ENCODE peak calls at places on chromosomes 16 and 17, in seven cellular contexts. Y is A549, A is upper lobe of left lung, L is stomach, B is suprapubic skin, Z is tibial nerve, G is H1. U is an unnamed sample.

GRCh38 chr17:50604470-50604869 is 30.2 kb upstream of the ABCC3 start:
- DNase-seq in B (no peak), A (no peak), L (peak; percentile 37), Z (no peak), Y (no peak), G (no peak), U (no peak)

GRCh38 chr17:77862890-77863813 is 95.4 kb upstream of the TNRC6C start:
- DNase-seq in Z (no peak), G (no peak), B (no peak), Y (no peak), L (no peak), A (no peak), U (no peak)

GRCh38 chr16:72620853-72621252 is 427.1 kb downstream of the ZFHX3 start:
- DNase-seq in L (no peak), G (no peak), B (no peak), Z (no peak), A (no peak), Y (no peak), U (no peak)

GRCh38 chr16:8878523-8878911 is 3.6 kb upstream of the LITAFD start:
- DNase-seq in G (no peak), Y (peak; percentile 51), L (no peak), B (no peak), A (no peak), Z (peak; percentile 40), U (no peak)

GRCh38 chr17:71398706-71399620 is 721.9 kb upstream of the SOX9 start:
- DNase-seq in Z (no peak), G (no peak), B (no peak), L (no peak), Y (no peak), A (no peak), U (no peak)

GRCh38 chr17:17872468-17873345 is 35.9 kb upstream of the SREBF1 start:
- DNase-seq in B (no peak), L (no peak), Y (no peak), Z (no peak), A (peak; percentile 42), G (no peak), U (no peak)

GRCh38 chr16:58655215-58655596 is 25.6 kb upstream of the CNOT1 start:
- DNase-seq in Z (no peak), G (no peak), Y (no peak), L (no peak), A (no peak), B (no peak), U (no peak)

GRCh38 chr17:16900288-16900882 is 71.5 kb downstream of the TNFRSF13B start:
- DNase-seq in B (no peak), Z (no peak), A (no peak), G (no peak), Y (no peak), L (peak; percentile 13), U (peak; percentile 78)

GRCh38 chr17:77036841-77037381 is 103.9 kb upstream of the SEC14L1 start:
- DNase-seq in G (no peak), L (peak; percentile 31), Z (no peak), B (no peak), Y (no peak), A (no peak), U (no peak)

GRCh38 chr16:29317269-29317668 is 89.2 kb downstream of the NPIPB11 start:
- DNase-seq in G (no peak), Y (no peak), B (no peak), L (no peak), Z (no peak), A (no peak), U (no peak)

GRCh38 chr16:2471016-2471652 is at the start of gene NTN3:
- DNase-seq in A (peak; percentile 88), Z (no peak), G (no peak), B (no peak), L (no peak), Y (no peak), U (no peak)

GRCh38 chr17:42984486-42984885 is 4.1 kb downstream of the RUNDC1 start:
- DNase-seq in A (no peak), G (no peak), B (no peak), Z (no peak), Y (no peak), L (no peak), U (no peak)

GRCh38 chr16:29996773-29997250 is 771 bp downstream of the INO80E start:
- DNase-seq in Z (no peak), A (no peak), B (no peak), Y (no peak), L (no peak), G (no peak), U (no peak)

GRCh38 chr17:59756236-59756818 is 48.9 kb downstream of the VMP1 start:
- DNase-seq in A (no peak), Y (peak; percentile 99), B (no peak), Z (no peak), L (no peak), G (no peak), U (no peak)

GRCh38 chr17:2170023-2170422 is 115.1 kb downstream of the HIC1 start:
- DNase-seq in Y (peak; percentile 39), G (no peak), B (no peak), L (no peak), Z (no peak), A (no peak), U (no peak)

GRCh38 chr17:58032691-58033415 is 25.8 kb upstream of the SRSF1 start:
- DNase-seq in A (no peak), L (no peak), Y (no peak), Z (no peak), B (no peak), G (peak; percentile 27), U (no peak)

DNA sequence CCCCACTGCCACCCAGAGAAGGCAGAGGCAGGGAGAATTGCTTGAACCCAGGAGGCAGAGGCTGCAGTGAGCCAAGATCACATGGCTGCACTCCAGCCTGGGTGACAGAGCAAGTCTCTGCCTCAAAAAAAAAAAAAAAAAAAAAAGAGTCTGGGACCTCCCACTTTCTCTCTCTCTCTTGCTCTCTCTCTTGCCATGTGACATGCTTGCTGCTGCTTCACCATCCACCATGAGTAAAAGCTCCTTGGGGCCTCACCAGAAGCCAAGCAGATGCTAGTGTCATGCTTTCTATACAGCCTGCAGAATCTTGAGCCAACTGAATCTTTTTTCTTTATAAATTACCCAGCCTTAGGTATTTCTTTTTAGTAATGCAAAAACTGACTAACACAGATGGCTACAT is 21.5 kb upstream of the SRSF1 start:
- DNase-seq in G (no peak), B (no peak), Y (peak; percentile 21), L (no peak), A (no peak), Z (no peak), U (no peak)
- H3K4me1 ChIP-seq in G (peaks cover 9% of the 10 kb centered on the region), B (no peaks in the 10 kb centered on the region), Y (no peaks in the 10 kb centered on the region), L (no peaks in the 10 kb centered on the region), A (no peaks in the 10 kb centered on the region), Z (no peaks in the 10 kb centered on the region), U (no peaks in the 10 kb centered on the region)

GRCh38 chr16:52171481-52171880 is 375.5 kb downstream of the TOX3 start:
- DNase-seq in A (no peak), B (no peak), Z (no peak), Y (no peak), L (no peak), G (no peak), U (no peak)
- TF ChIP-seq CTCF in A (no peak), B (no peak), Z (no peak), Y (no peak), L (no peak), G (peak; percentile 21), U (no peak)

DNA sequence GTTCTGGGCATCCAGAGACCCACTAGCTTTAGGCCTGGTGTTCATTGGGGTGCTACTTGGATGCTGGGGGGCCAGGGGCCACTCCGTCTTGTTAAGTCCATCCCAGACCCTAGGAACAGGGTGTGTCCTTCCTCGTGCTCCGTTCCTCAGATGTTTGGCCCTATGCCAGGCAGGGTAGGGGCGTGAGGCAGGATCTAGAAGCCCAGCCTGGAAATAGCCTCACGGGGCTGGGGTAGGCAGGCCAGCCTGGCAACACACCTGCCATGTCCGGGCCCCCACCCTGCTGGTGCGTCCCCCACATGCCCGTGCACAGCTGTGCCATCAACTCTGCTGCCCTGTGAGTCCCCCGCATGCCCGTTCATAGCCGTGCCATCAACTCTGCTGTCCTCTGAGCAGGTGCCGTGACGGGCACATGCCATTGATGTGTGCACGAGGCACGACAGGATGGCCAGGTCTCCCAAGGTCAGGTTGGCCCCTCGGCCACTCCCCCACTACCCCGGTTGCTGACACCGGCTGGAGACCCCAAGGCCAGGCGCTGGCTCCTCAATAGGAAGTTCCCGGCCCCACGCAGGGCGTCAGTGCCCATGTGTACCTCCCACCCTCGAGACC is 36.8 kb downstream of the GINS2 start:
- DNase-seq in A (peak; percentile 71), Y (peak; percentile 61), Z (no peak), B (no peak), G (no peak), L (no peak), U (no peak)
- TF ChIP-seq EP300 in A (no peak), Y (no peak), Z (no peak), B (no peak), G (no peak), L (no peak), U (no peak)

DNA sequence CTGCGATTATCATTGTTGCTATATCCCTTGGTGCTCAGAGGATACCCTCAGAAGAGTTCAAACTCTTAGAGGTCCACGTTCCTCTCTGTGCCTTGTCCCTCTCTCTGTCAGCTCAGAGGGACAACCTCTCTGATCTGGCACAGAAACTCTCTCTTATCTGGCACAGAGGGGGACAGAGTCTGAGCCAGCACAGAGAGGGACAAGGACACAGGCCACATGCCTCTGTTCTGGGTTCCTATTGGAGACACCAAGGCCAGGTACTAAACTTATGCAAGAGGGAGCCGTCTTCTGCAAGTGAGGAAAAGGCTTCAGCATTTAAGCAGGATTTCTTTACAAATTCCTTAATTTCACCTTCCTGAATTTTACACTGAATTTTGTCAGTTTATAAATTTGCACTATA is 565.2 kb downstream of the TOX3 start:
- DNase-seq in L (no peak), Z (no peak), B (no peak), A (no peak), Y (no peak), G (no peak), U (no peak)
- H3K4me1 ChIP-seq in L (no peaks in the 10 kb centered on the region), Z (no peaks in the 10 kb centered on the region), B (no peaks in the 10 kb centered on the region), A (no peaks in the 10 kb centered on the region), Y (no peaks in the 10 kb centered on the region), G (no peaks in the 10 kb centered on the region), U (no peaks in the 10 kb centered on the region)

GRCh38 chr17:35293151-35293837 is 50.4 kb downstream of the SLFN5 start:
- DNase-seq in L (no peak), Y (no peak), G (no peak), A (no peak), B (no peak), Z (no peak), U (no peak)

GRCh38 chr17:35291802-35292201 is 48.9 kb downstream of the SLFN5 start:
- DNase-seq in Z (no peak), G (no peak), L (no peak), A (no peak), Y (peak; percentile 17), B (no peak), U (no peak)

GRCh38 chr17:35297666-35298065 is 54.8 kb downstream of the SLFN5 start:
- DNase-seq in Y (no peak), G (no peak), B (no peak), L (no peak), A (no peak), Z (no peak), U (no peak)

GRCh38 chr17:35295686-35296085 is 52.8 kb downstream of the SLFN5 start:
- DNase-seq in L (no peak), Z (no peak), Y (no peak), G (no peak), B (no peak), A (no peak), U (no peak)

DNA sequence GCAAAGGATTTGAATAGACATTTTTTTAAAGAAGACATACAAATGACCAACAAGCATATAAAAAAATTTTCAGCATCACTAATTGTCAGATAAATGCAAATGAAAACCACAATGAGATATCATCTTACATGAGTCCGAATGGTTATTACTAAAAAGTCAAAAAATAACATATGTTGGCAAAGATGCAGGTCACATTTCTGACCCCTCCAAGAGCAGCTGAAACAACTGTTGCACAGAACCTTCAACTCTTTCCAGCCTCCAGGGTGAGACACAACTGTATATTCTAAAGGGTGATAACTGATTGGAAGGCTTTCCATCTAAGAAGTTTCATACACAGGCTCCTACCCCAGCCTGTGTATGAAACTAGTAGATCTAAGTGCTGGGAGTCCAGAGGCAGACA is 51.9 kb downstream of the SLFN5 start:
- DNase-seq in G (no peak), Z (no peak), B (no peak), A (no peak), L (no peak), Y (no peak), U (no peak)
- TF ChIP-seq CTCF in G (no peak), Z (no peak), B (no peak), A (no peak), L (no peak), Y (no peak), U (no peak)

U was measured in esophagus muscularis mucosa.